ENCODE peak calls at places on chromosomes 1 and 21, in six cellular contexts. F, C, M, P, U and H are unnamed samples.

GRCh38 chr1:44233593-44233992 is 20.3 kb downstream of the DMAP1 start:
- DNase-seq in F (no peak), C (no peak), M (no peak), P (no peak), U (no peak), H (no peak)

GRCh38 chr1:48936436-48936835 is 159.7 kb upstream of the BEND5 start:
- DNase-seq in F (no peak), C (no peak), M (no peak), P (no peak), U (no peak), H (no peak)

GRCh38 chr1:48749068-48749467 is 27.6 kb downstream of the BEND5 start:
- DNase-seq in F (no peak), C (no peak), M (no peak), P (no peak), U (no peak), H (no peak)

GRCh38 chr1:34165422-34165921 is 442 bp upstream of the CSMD2 start:
- DNase-seq in F (no peak), C (no peak), M (no peak), P (no peak), U (peak), H (no peak)

GRCh38 chr1:195956845-195957244 is 651.4 kb downstream of the KCNT2 start:
- DNase-seq in F (no peak), C (no peak), M (no peak), P (no peak), U (no peak), H (no peak)

GRCh38 chr1:51750218-51750617 is 128.3 kb downstream of the NRDC start:
- DNase-seq in F (no peak), C (no peak), M (no peak), P (no peak), U (no peak), H (no peak)

GRCh38 chr1:9676815-9677393 is 25.4 kb downstream of the PIK3CD start:
- DNase-seq in F (no peak), C (no peak), M (no peak), P (no peak), U (no peak), H (no peak)

GRCh38 chr1:17742590-17742989 is 12.5 kb upstream of the ACTL8 start:
- DNase-seq in F (no peak), C (no peak), M (no peak), P (no peak), U (no peak), H (no peak)

GRCh38 chr1:181099152-181100014 is 10.9 kb downstream of the IER5 start:
- DNase-seq in F (no peak), C (no peak), M (peak), P (no peak), U (no peak), H (no peak)

GRCh38 chr1:65372557-65372956 is 47.9 kb upstream of the LEPR start:
- DNase-seq in F (no peak), C (no peak), M (no peak), P (no peak), U (no peak), H (no peak)

GRCh38 chr1:63327417-63328139 is 5.2 kb downstream of the FOXD3 start:
- DNase-seq in F (peak), C (peak), M (no peak), P (peak), U (peak), H (peak)

GRCh38 chr1:193952778-193953374 is 766.5 kb upstream of the B3GALT2 start:
- DNase-seq in F (no peak), C (no peak), M (no peak), P (no peak), U (no peak), H (no peak)

GRCh38 chr1:207672525-207673130 is 27.7 kb downstream of the CR1L start:
- DNase-seq in F (no peak), C (no peak), M (no peak), P (no peak), U (peak), H (no peak)

GRCh38 chr1:169874229-169874628 is 19.5 kb downstream of the SCYL3 start:
- DNase-seq in F (no peak), C (no peak), M (no peak), P (no peak), U (no peak), H (no peak)

GRCh38 chr21:26888256-26888655 is 43.0 kb upstream of the ADAMTS1 start:
- DNase-seq in F (no peak), C (no peak), M (no peak), P (no peak), U (no peak), H (no peak)

GRCh38 chr1:52365091-52365745 is 787 bp downstream of the CC2D1B start:
- DNase-seq in F (peak), C (no peak), M (no peak), P (peak), U (peak), H (no peak)

GRCh38 chr21:34770581-34770980 is 101.8 kb downstream of the CLIC6 start:
- DNase-seq in F (no peak), C (no peak), M (no peak), P (no peak), U (no peak), H (no peak)

GRCh38 chr21:31780944-31781343 is 49.0 kb upstream of the SCAF4 start:
- DNase-seq in F (no peak), C (no peak), M (no peak), P (no peak), U (no peak), H (no peak)

GRCh38 chr1:154352581-154353459 is 27.5 kb downstream of the ATP8B2 start:
- DNase-seq in F (peak), C (peak), M (no peak), P (peak), U (peak), H (peak)

GRCh38 chr1:25743164-25744139 is 56.5 kb upstream of the SELENON start:
- DNase-seq in F (peak), C (no peak), M (no peak), P (peak), U (no peak), H (no peak)

GRCh38 chr21:30676737-30677136 is 34.1 kb downstream of the KRTAP20-3 start:
- DNase-seq in F (no peak), C (no peak), M (no peak), P (no peak), U (no peak), H (no peak)

GRCh38 chr1:150567341-150567716 is 12.1 kb downstream of the MCL1 start:
- DNase-seq in F (no peak), C (no peak), M (peak), P (peak), U (no peak), H (no peak)

GRCh38 chr1:229070168-229070567 is 200.7 kb upstream of the RAB4A start:
- DNase-seq in F (peak), C (no peak), M (no peak), P (peak), U (no peak), H (no peak)

GRCh38 chr1:156945881-156946661 is 25.6 kb downstream of the LRRC71 start:
- DNase-seq in F (no peak), C (no peak), M (no peak), P (no peak), U (no peak), H (no peak)

GRCh38 chr21:34922487-34922886 is 126.6 kb downstream of the RUNX1 start:
- DNase-seq in F (no peak), C (no peak), M (no peak), P (no peak), U (no peak), H (no peak)

GRCh38 chr1:12078938-12079861 is 16.1 kb downstream of the TNFRSF8 start:
- DNase-seq in F (no peak), C (peak), M (peak), P (no peak), U (peak), H (peak)

GRCh38 chr1:48671578-48671977 is 105.1 kb downstream of the BEND5 start:
- DNase-seq in F (no peak), C (no peak), M (no peak), P (no peak), U (no peak), H (no peak)

GRCh38 chr1:94855307-94855700 is 35.1 kb downstream of the SLC44A3 start:
- DNase-seq in F (no peak), C (no peak), M (no peak), P (no peak), U (no peak), H (no peak)

GRCh38 chr1:183077107-183077506 is 53.9 kb downstream of the LAMC1 start:
- DNase-seq in F (no peak), C (no peak), M (no peak), P (no peak), U (no peak), H (no peak)

GRCh38 chr1:156150107-156151000 is 3.0 kb upstream of the SEMA4A start:
- DNase-seq in F (no peak), C (no peak), M (no peak), P (no peak), U (no peak), H (no peak)

GRCh38 chr21:35399002-35399401 is 349.9 kb upstream of the RUNX1 start:
- DNase-seq in F (no peak), C (no peak), M (no peak), P (no peak), U (no peak), H (no peak)

GRCh38 chr1:203906932-203907331 is 45.5 kb downstream of the SNRPE start:
- DNase-seq in F (no peak), C (no peak), M (no peak), P (no peak), U (no peak), H (no peak)

GRCh38 chr1:155893389-155894142 is 17.6 kb downstream of the RIT1 start:
- DNase-seq in F (no peak), C (no peak), M (no peak), P (no peak), U (no peak), H (no peak)

GRCh38 chr1:3248416-3249141 is 179.6 kb downstream of the PRDM16 start:
- DNase-seq in F (no peak), C (no peak), M (no peak), P (no peak), U (peak), H (no peak)
- TF ChIP-seq CTCF in F (no peak), C (no peak), M (no peak), P (no peak), U (no peak), H (no peak)

DNA sequence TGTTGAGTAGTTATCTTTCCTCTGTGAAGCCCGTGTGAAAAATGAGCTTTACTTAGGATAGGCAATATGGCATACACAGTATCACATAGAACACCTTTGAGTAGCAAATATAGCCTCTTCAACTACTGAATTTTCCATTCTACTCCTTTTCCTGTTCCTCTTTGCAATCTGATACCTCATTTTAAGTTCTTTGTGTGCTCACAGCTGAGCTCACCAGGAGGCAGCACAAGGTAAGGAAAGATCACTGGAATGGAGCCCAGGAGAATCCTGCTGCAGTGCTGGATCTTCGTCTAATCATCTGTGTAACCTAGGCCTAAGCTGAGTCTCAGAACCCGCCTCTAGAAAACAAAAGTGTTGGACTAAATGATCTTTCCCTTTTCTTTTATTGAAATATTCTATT is 171.0 kb downstream of the LRRC40 start:
- DNase-seq in F (no peak), C (no peak), M (no peak), P (no peak), U (peak), H (no peak)
- TF ChIP-seq CTCF in F (no peak), C (peak), M (no peak), P (no peak), U (peak), H (no peak)

GRCh38 chr1:171715813-171716251 is 26.0 kb downstream of the VAMP4 start:
- DNase-seq in F (no peak), C (no peak), M (no peak), P (no peak), U (no peak), H (no peak)
- TF ChIP-seq CTCF in F (peak), C (peak), M (no peak), P (peak), U (peak), H (no peak)

GRCh38 chr1:39816431-39817090 is 27.9 kb upstream of the BMP8B start:
- DNase-seq in F (peak), C (peak), M (peak), P (peak), U (peak), H (peak)
- TF ChIP-seq CTCF in F (peak), C (peak), M (peak), P (peak), U (peak), H (peak)